ENCODE peak calls at places on chromosomes 4 and X, in ten cellular contexts. S is brain microvascular endothelial cell, I is adrenal gland, W is ovary, G is body of pancreas, U is SK-N-SH, K is fibroblast of the aortic adventitia, M is cardiac fibroblast, O is heart left ventricle, E is BJ. J is an unnamed sample.

GRCh38 chr4:29326004-29326403 is 1394.2 kb upstream of the PCDH7 start:
- DNase-seq in O (no peak), W (no peak), G (no peak), S (no peak), U (no peak), I (no peak), E (no peak), M (no peak), K (no peak), J (no peak)

GRCh38 chr4:100679926-100680325 is 162.1 kb upstream of the EMCN start:
- DNase-seq in O (no peak), E (no peak), G (no peak), S (no peak), W (no peak), I (no peak), K (no peak), U (no peak), M (no peak), J (no peak)

GRCh38 chr4:17544831-17545234 is 29.9 kb downstream of the CLRN2 start:
- DNase-seq in M (no peak), U (peak), I (no peak), W (no peak), K (no peak), G (no peak), S (no peak), O (no peak), E (no peak), J (no peak)

GRCh38 chr4:94419956-94420355 is 31.8 kb upstream of the PDLIM5 start:
- DNase-seq in U (no peak), K (peak), O (no peak), S (peak), W (no peak), G (no peak), I (no peak), E (no peak), M (peak), J (peak)

GRCh38 chrX:103356023-103356798 is at the start of gene TCEAL9:
- DNase-seq in W (peak), I (peak), U (peak), O (peak), M (peak), S (peak), G (peak), E (no peak), K (peak), J (peak)

GRCh38 chrX:12771445-12772069 is 19.7 kb upstream of the PRPS2 start:
- DNase-seq in G (peak), I (peak), U (peak), E (no peak), W (no peak), S (peak), O (peak), K (peak), M (peak), J (no peak)

GRCh38 chr4:100605144-100605543 is 87.3 kb upstream of the EMCN start:
- DNase-seq in E (no peak), M (no peak), I (no peak), W (no peak), G (no peak), K (no peak), S (no peak), O (no peak), U (no peak), J (no peak)

GRCh38 chr4:76881375-76881774 is 16.6 kb downstream of the SOWAHB start:
- DNase-seq in K (no peak), G (peak), O (no peak), W (no peak), U (no peak), I (no peak), M (no peak), E (no peak), S (no peak), J (no peak)

GRCh38 chrX:134460005-134460860 is at the start of gene HPRT1:
- DNase-seq in S (peak), M (peak), K (peak), U (peak), I (peak), E (no peak), O (peak), G (peak), W (peak), J (peak)

GRCh38 chrX:40090050-40090804 is 7.5 kb downstream of the BCOR start:
- DNase-seq in O (peak), W (peak), E (no peak), U (peak), S (no peak), G (peak), K (no peak), I (peak), M (peak), J (no peak)

GRCh38 chrX:40087574-40088298 is 10.0 kb downstream of the BCOR start:
- DNase-seq in W (no peak), G (no peak), E (no peak), S (no peak), O (no peak), K (no peak), M (no peak), I (no peak), U (peak), J (no peak)

GRCh38 chrX:40086569-40087335 is 11.0 kb downstream of the BCOR start:
- DNase-seq in E (no peak), K (no peak), I (no peak), W (no peak), U (no peak), G (peak), O (no peak), S (no peak), M (no peak), J (no peak)

GRCh38 chrX:40088803-40089540 is 8.8 kb downstream of the BCOR start:
- DNase-seq in K (no peak), U (no peak), W (no peak), M (no peak), S (no peak), I (no peak), O (no peak), E (no peak), G (no peak), J (no peak)

GRCh38 chrX:40088299-40088625 is 9.5 kb downstream of the BCOR start:
- DNase-seq in G (no peak), U (no peak), E (no peak), I (no peak), O (no peak), W (no peak), M (no peak), K (no peak), S (no peak), J (no peak)
- H3K4me3 ChIP-seq in G (no peak), U (no peak), E (no peak), I (no peak), O (no peak), W (no peak), M (no peak), K (no peak), S (no peak), J (no peak)

DNA sequence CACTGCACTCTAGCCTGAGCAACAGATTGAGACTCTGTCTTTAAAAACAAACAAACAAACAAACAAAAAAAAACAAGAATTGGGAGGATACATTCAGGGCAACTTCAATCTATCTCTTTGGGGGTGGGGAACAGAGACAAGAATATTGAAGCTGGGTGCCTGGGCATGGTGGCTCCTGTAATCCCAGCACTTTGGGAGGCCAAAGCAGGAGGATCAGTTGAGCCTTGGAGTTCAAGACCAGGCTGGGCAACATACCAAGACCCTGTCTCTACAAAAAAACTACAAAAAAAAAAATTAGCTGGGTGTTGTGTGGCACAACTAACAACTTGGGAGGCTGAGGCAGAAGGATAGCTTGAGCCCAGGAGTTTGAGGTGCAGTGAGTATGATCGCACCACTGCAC is 1.2 kb downstream of the LETM1 start:
- DNase-seq in S (no peak), G (no peak), O (no peak), W (no peak), U (no peak), M (no peak), E (no peak), I (no peak), K (no peak), J (no peak)
- H3K4me3 ChIP-seq in S (peak), G (peak), O (peak), W (peak), U (peak), M (peak), E (peak), I (no peak), K (peak), J (peak)

GRCh38 chr4:10461091-10461849 is 4.0 kb upstream of the ZNF518B start:
- DNase-seq in E (no peak), I (peak), M (peak), U (peak), W (peak), K (peak), S (no peak), O (peak), G (peak), J (peak)

GRCh38 chr4:10459305-10459704 is 2.1 kb upstream of the ZNF518B start:
- DNase-seq in W (no peak), G (no peak), I (no peak), K (no peak), U (no peak), E (no peak), S (no peak), M (no peak), O (no peak), J (no peak)

GRCh38 chr4:10462876-10463275 is 5.7 kb upstream of the ZNF518B start:
- DNase-seq in I (no peak), M (no peak), E (no peak), U (no peak), S (no peak), K (no peak), W (no peak), O (no peak), G (no peak), J (no peak)

GRCh38 chr4:10460313-10461047 is 3.3 kb upstream of the ZNF518B start:
- DNase-seq in U (no peak), M (no peak), S (no peak), I (no peak), E (no peak), G (no peak), K (no peak), W (no peak), O (no peak), J (no peak)

GRCh38 chr4:10461850-10462400 is 4.7 kb upstream of the ZNF518B start:
- DNase-seq in M (no peak), S (no peak), U (no peak), O (no peak), I (no peak), E (no peak), W (no peak), K (no peak), G (no peak), J (no peak)
- H3K4me3 ChIP-seq in M (peak), S (peak), U (no peak), O (peak), I (no peak), E (no peak), W (no peak), K (peak), G (no peak), J (peak)

GRCh38 chr4:2962099-2962455 is 1.1 kb downstream of the NOP14 start:
- DNase-seq in G (no peak), E (no peak), S (no peak), O (no peak), U (peak), K (no peak), I (no peak), W (no peak), M (no peak), J (no peak)
- H3K4me3 ChIP-seq in G (no peak), E (peak), S (peak), O (peak), U (peak), K (peak), I (no peak), W (peak), M (peak), J (peak)

GRCh38 chrX:45711231-45711630 is 510.6 kb upstream of the DIPK2B start:
- DNase-seq in U (no peak), M (no peak), O (no peak), W (no peak), I (no peak), K (no peak), E (no peak), G (no peak), S (no peak), J (no peak)
- H3K4me3 ChIP-seq in U (peak), M (no peak), O (no peak), W (no peak), I (no peak), K (no peak), E (no peak), G (no peak), S (no peak), J (no peak)

J was measured in skeletal muscle cell.